ENCODE peak calls at places on chromosome 14, in five cellular contexts. P is mucosa of gallbladder, V is AG09319, R is SW 1271, F is GM18507. Q is an unnamed sample.

GRCh38 chr14:60756847-60757246 is 22.3 kb downstream of the MNAT1 start:
- DNase-seq in P (no peak), V (no peak), R (no peak), F (no peak), Q (no peak)

GRCh38 chr14:76924363-76925151 is 98.3 kb downstream of the LRRC74A start:
- DNase-seq in P (no peak), V (no peak), R (no peak), F (no peak), Q (no peak)

GRCh38 chr14:39988939-39989338 is 556.7 kb upstream of the FBXO33 start:
- DNase-seq in P (no peak), V (no peak), R (peak), F (no peak), Q (no peak)

GRCh38 chr14:35807131-35807961 is 1.7 kb downstream of the RALGAPA1 start:
- DNase-seq in P (no peak), V (no peak), R (no peak), F (no peak), Q (no peak)

GRCh38 chr14:70670992-70671651 is 29.4 kb downstream of the TTC9 start:
- DNase-seq in P (peak), V (no peak), R (no peak), F (no peak), Q (no peak)

GRCh38 chr14:24483604-24484252 is 24.3 kb downstream of the CMA1 start:
- DNase-seq in P (no peak), V (no peak), R (no peak), F (no peak), Q (peak)

GRCh38 chr14:22448035-22448904 is 140.8 kb downstream of the DAD1 start:
- DNase-seq in P (no peak), V (no peak), R (no peak), F (no peak), Q (no peak)

GRCh38 chr14:92368001-92368400 is 45.0 kb downstream of the SLC24A4 start:
- DNase-seq in P (no peak), V (no peak), R (no peak), F (no peak), Q (no peak)

GRCh38 chr14:68522510-68523325 is 270.1 kb downstream of the ZFP36L1 start:
- DNase-seq in P (peak), V (peak), R (no peak), F (no peak), Q (no peak)

GRCh38 chr14:93725002-93725582 is 63.2 kb downstream of the PRIMA1 start:
- DNase-seq in P (no peak), V (no peak), R (no peak), F (no peak), Q (no peak)

GRCh38 chr14:40983604-40984003 is 623.1 kb upstream of the LRFN5 start:
- DNase-seq in P (no peak), V (no peak), R (no peak), F (no peak), Q (no peak)

GRCh38 chr14:22850944-22851790 is 14.8 kb downstream of the MMP14 start:
- DNase-seq in P (peak), V (peak), R (peak), F (no peak), Q (peak)

GRCh38 chr14:81990312-81990761 is 456.7 kb upstream of the SEL1L start:
- DNase-seq in P (peak), V (peak), R (peak), F (no peak), Q (peak)

GRCh38 chr14:87443787-87444186 is 549.2 kb downstream of the GALC start:
- DNase-seq in P (no peak), V (no peak), R (no peak), F (no peak), Q (no peak)

GRCh38 chr14:92759679-92760523 is 11.5 kb upstream of the LGMN start:
- DNase-seq in P (no peak), V (no peak), R (no peak), F (no peak), Q (no peak)

GRCh38 chr14:55582741-55583140 is 2.7 kb downstream of the KTN1 start:
- DNase-seq in P (no peak), V (no peak), R (no peak), F (peak), Q (no peak)